ENCODE peak calls at places on chromosome 13, in seven cellular contexts. X, G, Q, L, I, O and V are unnamed samples.

GRCh38 chr13:25181597-25181996 is 9.5 kb upstream of the AMER2 start:
- DNase-seq in X (no peak), G (no peak), Q (no peak), L (no peak), I (no peak), O (no peak), V (no peak)

GRCh38 chr13:40440990-40441820 is 225.2 kb downstream of the FOXO1 start:
- DNase-seq in X (no peak), G (no peak), Q (no peak), L (no peak), I (peak; percentile 60), O (peak; percentile 87), V (no peak)

GRCh38 chr13:48976677-48977625 is 1.2 kb downstream of the FNDC3A start:
- DNase-seq in X (no peak), G (no peak), Q (no peak), L (no peak), I (peak; percentile 83), O (no peak), V (no peak)

GRCh38 chr13:75691183-75691582 is 55.1 kb downstream of the LMO7 start:
- DNase-seq in X (no peak), G (no peak), Q (no peak), L (no peak), I (no peak), O (no peak), V (no peak)

GRCh38 chr13:36787181-36787580 is 31.8 kb upstream of the RFXAP start:
- DNase-seq in X (no peak), G (no peak), Q (peak; percentile 8), L (no peak), I (no peak), O (no peak), V (no peak)

GRCh38 chr13:31761951-31762350 is 22.6 kb downstream of the RXFP2 start:
- DNase-seq in X (no peak), G (no peak), Q (no peak), L (no peak), I (no peak), O (no peak), V (no peak)

GRCh38 chr13:33125821-33126570 is 109.8 kb downstream of the KL start:
- DNase-seq in X (no peak), G (peak; percentile 90), Q (no peak), L (peak; percentile 90), I (no peak), O (peak; percentile 72), V (peak; percentile 87)

GRCh38 chr13:101449971-101450748 is 2.3 kb upstream of the ITGBL1 start:
- DNase-seq in X (no peak), G (peak; percentile 67), Q (no peak), L (no peak), I (no peak), O (no peak), V (peak; percentile 65)

GRCh38 chr13:112363867-112364528 is 12.2 kb upstream of the SPACA7 start:
- DNase-seq in X (no peak), G (no peak), Q (no peak), L (no peak), I (no peak), O (no peak), V (no peak)

GRCh38 chr13:42041017-42041683 is 7.3 kb upstream of the DGKH start:
- DNase-seq in X (peak; percentile 37), G (no peak), Q (peak; percentile 68), L (no peak), I (peak; percentile 65), O (peak; percentile 72), V (no peak)

GRCh38 chr13:112069063-112069726 is 2.2 kb downstream of the SOX1 start:
- DNase-seq in X (no peak), G (no peak), Q (no peak), L (no peak), I (no peak), O (no peak), V (no peak)

GRCh38 chr13:106464076-106464475 is 71.4 kb downstream of the EFNB2 start:
- DNase-seq in X (no peak), G (no peak), Q (no peak), L (no peak), I (no peak), O (no peak), V (no peak)

GRCh38 chr13:78428646-78429045 is 174.7 kb downstream of the POU4F1 start:
- DNase-seq in X (no peak), G (no peak), Q (no peak), L (no peak), I (no peak), O (no peak), V (no peak)

GRCh38 chr13:48255090-48255489 is 22.1 kb downstream of the ITM2B start:
- DNase-seq in X (no peak), G (no peak), Q (no peak), L (no peak), I (no peak), O (no peak), V (no peak)

GRCh38 chr13:110363009-110363408 is 55.9 kb downstream of the COL4A2 start:
- DNase-seq in X (no peak), G (no peak), Q (peak; percentile 30), L (no peak), I (no peak), O (no peak), V (no peak)

GRCh38 chr13:76953921-76954320 is 5.6 kb downstream of the ACOD1 start:
- DNase-seq in X (no peak), G (no peak), Q (no peak), L (no peak), I (no peak), O (no peak), V (no peak)

GRCh38 chr13:31035162-31035951 is 102.9 kb downstream of the TEX26 start:
- DNase-seq in X (no peak), G (no peak), Q (no peak), L (no peak), I (no peak), O (no peak), V (no peak)

GRCh38 chr13:110293649-110294048 is 13.3 kb downstream of the COL4A1 start:
- DNase-seq in X (no peak), G (no peak), Q (no peak), L (no peak), I (no peak), O (no peak), V (no peak)

GRCh38 chr13:21675095-21676007 is 4.5 kb downstream of the FGF9 start:
- DNase-seq in X (peak; percentile 3), G (no peak), Q (no peak), L (no peak), I (peak; percentile 75), O (peak; percentile 61), V (no peak)

GRCh38 chr13:34748078-34748477 is 194.0 kb upstream of the NBEA start:
- DNase-seq in X (no peak), G (peak; percentile 48), Q (no peak), L (no peak), I (peak; percentile 36), O (peak; percentile 46), V (no peak)

GRCh38 chr13:90686438-90686837 is 661.0 kb upstream of the MIR17HG start:
- DNase-seq in X (no peak), G (peak; percentile 62), Q (no peak), L (no peak), I (no peak), O (no peak), V (peak; percentile 4)

GRCh38 chr13:79404985-79405384 is 1.1 kb downstream of the RBM26 start:
- DNase-seq in X (no peak), G (no peak), Q (no peak), L (no peak), I (no peak), O (no peak), V (no peak)

GRCh38 chr13:35804901-35805300 is 326.3 kb downstream of the DCLK1 start:
- DNase-seq in X (no peak), G (no peak), Q (no peak), L (no peak), I (no peak), O (no peak), V (no peak)

GRCh38 chr13:32426191-32426980 is 1.5 kb downstream of the N4BP2L1 start:
- DNase-seq in X (no peak), G (no peak), Q (no peak), L (no peak), I (peak; percentile 31), O (no peak), V (no peak)